ENCODE peak calls at places on chromosomes 3 and 15, in seven cellular contexts. One of them, this sample, is unnamed.

GRCh38 chr3:184789314-184789998 is 22.5 kb upstream of the VPS8 start:
- DNase-seq in WTC11: no peak
- DNase-seq in Ammon's horn: peak
- DNase-seq in NCI-H524 treated with DMSO at 0.1 percent for 48 hours: no peak
- DNase-seq in activated effector memory CD4-positive, alpha-beta T cell treated with anti-CD3 and anti-CD28 coated beads, Interleukin-2, amount 50 U/mL, for 16 hours: no peak
- DNase-seq in HTR-8/SVneo: no peak
- DNase-seq in choroid plexus epithelial cell: no peak
- DNase-seq in this sample: no peak

GRCh38 chr15:78837131-78837530 is 25.9 kb upstream of the ADAMTS7 start:
- DNase-seq in WTC11: no peak
- DNase-seq in Ammon's horn: no peak
- DNase-seq in NCI-H524 treated with DMSO at 0.1 percent for 48 hours: no peak
- DNase-seq in activated effector memory CD4-positive, alpha-beta T cell treated with anti-CD3 and anti-CD28 coated beads, Interleukin-2, amount 50 U/mL, for 16 hours: no peak
- DNase-seq in HTR-8/SVneo: no peak
- DNase-seq in choroid plexus epithelial cell: no peak
- DNase-seq in this sample: no peak

GRCh38 chr15:60635507-60636352 is 156.8 kb upstream of the ICE2 start:
- DNase-seq in WTC11: no peak
- DNase-seq in Ammon's horn: no peak
- DNase-seq in NCI-H524 treated with DMSO at 0.1 percent for 48 hours: no peak
- DNase-seq in activated effector memory CD4-positive, alpha-beta T cell treated with anti-CD3 and anti-CD28 coated beads, Interleukin-2, amount 50 U/mL, for 16 hours: no peak
- DNase-seq in HTR-8/SVneo: peak
- DNase-seq in choroid plexus epithelial cell: peak
- DNase-seq in this sample: no peak

GRCh38 chr3:171556133-171556532 is 95.9 kb upstream of the TNIK start:
- DNase-seq in WTC11: no peak
- DNase-seq in Ammon's horn: peak
- DNase-seq in NCI-H524 treated with DMSO at 0.1 percent for 48 hours: no peak
- DNase-seq in activated effector memory CD4-positive, alpha-beta T cell treated with anti-CD3 and anti-CD28 coated beads, Interleukin-2, amount 50 U/mL, for 16 hours: no peak
- DNase-seq in HTR-8/SVneo: no peak
- DNase-seq in choroid plexus epithelial cell: no peak
- DNase-seq in this sample: no peak

GRCh38 chr3:112327371-112327951 is 5.5 kb upstream of the CD200 start:
- DNase-seq in WTC11: no peak
- DNase-seq in Ammon's horn: peak
- DNase-seq in NCI-H524 treated with DMSO at 0.1 percent for 48 hours: peak
- DNase-seq in activated effector memory CD4-positive, alpha-beta T cell treated with anti-CD3 and anti-CD28 coated beads, Interleukin-2, amount 50 U/mL, for 16 hours: no peak
- DNase-seq in HTR-8/SVneo: peak
- DNase-seq in choroid plexus epithelial cell: peak
- DNase-seq in this sample: no peak

GRCh38 chr3:46334911-46335478 is 18.9 kb upstream of the CCR2 start:
- DNase-seq in WTC11: no peak
- DNase-seq in Ammon's horn: no peak
- DNase-seq in NCI-H524 treated with DMSO at 0.1 percent for 48 hours: no peak
- DNase-seq in activated effector memory CD4-positive, alpha-beta T cell treated with anti-CD3 and anti-CD28 coated beads, Interleukin-2, amount 50 U/mL, for 16 hours: no peak
- DNase-seq in HTR-8/SVneo: no peak
- DNase-seq in choroid plexus epithelial cell: peak
- DNase-seq in this sample: no peak

GRCh38 chr3:44992555-44993470 is 16.8 kb downstream of the EXOSC7 start:
- DNase-seq in WTC11: peak
- DNase-seq in Ammon's horn: no peak
- DNase-seq in NCI-H524 treated with DMSO at 0.1 percent for 48 hours: no peak
- DNase-seq in activated effector memory CD4-positive, alpha-beta T cell treated with anti-CD3 and anti-CD28 coated beads, Interleukin-2, amount 50 U/mL, for 16 hours: peak
- DNase-seq in HTR-8/SVneo: no peak
- DNase-seq in choroid plexus epithelial cell: peak
- DNase-seq in this sample: no peak

GRCh38 chr3:13002398-13003124 is 70.7 kb downstream of the IQSEC1 start:
- DNase-seq in WTC11: no peak
- DNase-seq in Ammon's horn: no peak
- DNase-seq in NCI-H524 treated with DMSO at 0.1 percent for 48 hours: no peak
- DNase-seq in activated effector memory CD4-positive, alpha-beta T cell treated with anti-CD3 and anti-CD28 coated beads, Interleukin-2, amount 50 U/mL, for 16 hours: no peak
- DNase-seq in HTR-8/SVneo: no peak
- DNase-seq in choroid plexus epithelial cell: no peak
- DNase-seq in this sample: no peak

GRCh38 chr3:13577181-13578121 is 28.5 kb downstream of the FBLN2 start:
- DNase-seq in WTC11: no peak
- DNase-seq in Ammon's horn: no peak
- DNase-seq in NCI-H524 treated with DMSO at 0.1 percent for 48 hours: no peak
- DNase-seq in activated effector memory CD4-positive, alpha-beta T cell treated with anti-CD3 and anti-CD28 coated beads, Interleukin-2, amount 50 U/mL, for 16 hours: no peak
- DNase-seq in HTR-8/SVneo: no peak
- DNase-seq in choroid plexus epithelial cell: no peak
- DNase-seq in this sample: no peak

This sample was measured in cardiac septum.